ENCODE peak calls at places on chromosomes 2 and 18, in four cellular contexts. F is A549, U is IMR-90, X is HepG2. O is an unnamed sample.

GRCh38 chr2:239042551-239043320 is 194.9 kb downstream of the TWIST2 start:
- DNase-seq in F (no peak), U (no peak), X (no peak), O (no peak)

GRCh38 chr2:40859617-40860016 is 407.7 kb upstream of the SLC8A1 start:
- DNase-seq in F (no peak), U (no peak), X (no peak), O (no peak)

GRCh38 chr2:218228366-218229092 is 11.5 kb downstream of the ARPC2 start:
- DNase-seq in F (peak; percentile 20), X (no peak), U (peak; percentile 25), O (no peak)

GRCh38 chr18:42183746-42184145 is 228.7 kb downstream of the PIK3C3 start:
- DNase-seq in U (peak; percentile 61), F (peak; percentile 36), X (no peak), O (no peak)

GRCh38 chr2:33531345-33532059 is 55.1 kb downstream of the RASGRP3 start:
- DNase-seq in X (no peak), U (peak; percentile 69), F (no peak), O (no peak)

GRCh38 chr2:1865716-1866234 is 121.5 kb upstream of the PXDN start:
- DNase-seq in F (no peak), U (no peak), X (no peak), O (no peak)

GRCh38 chr2:191626497-191627151 is 51.3 kb upstream of the NABP1 start:
- DNase-seq in X (no peak), F (peak; percentile 12), U (peak; percentile 85), O (no peak)

GRCh38 chr2:174059875-174060226 is 94.7 kb upstream of the SP3 start:
- DNase-seq in U (peak; percentile 75), F (no peak), X (no peak), O (no peak)

GRCh38 chr2:127094509-127095366 is 12.2 kb downstream of the BIN1 start:
- DNase-seq in F (no peak), U (peak; percentile 33), X (no peak), O (no peak)

GRCh38 chr2:10141736-10142639 is 19.4 kb downstream of the RRM2 start:
- DNase-seq in X (no peak), F (peak; percentile 58), U (no peak), O (peak; percentile 29)

GRCh38 chr2:240825476-240825875 is 5.5 kb upstream of the KIF1A start:
- DNase-seq in U (no peak), X (no peak), F (no peak), O (no peak)

GRCh38 chr18:35974181-35974580 is 1.7 kb downstream of the RMP24 start:
- DNase-seq in X (no peak), F (no peak), U (no peak), O (no peak)

GRCh38 chr2:26008851-26009566 is 24.9 kb upstream of the RAB10 start:
- DNase-seq in U (peak; percentile 79), X (peak; percentile 48), F (peak; percentile 91), O (no peak)

GRCh38 chr2:215442392-215442787 is 6.5 kb upstream of the FN1 start:
- DNase-seq in X (no peak), U (no peak), F (no peak), O (no peak)

GRCh38 chr18:5106730-5107129 is 90.3 kb downstream of the AKAIN1 start:
- DNase-seq in U (no peak), F (peak; percentile 0), X (no peak), O (no peak)

GRCh38 chr2:159755788-159756187 is 42.2 kb downstream of the CD302 start:
- DNase-seq in U (peak; percentile 47), X (peak; percentile 51), F (peak; percentile 51), O (peak; percentile 54)

GRCh38 chr18:43192408-43192807 is 76.9 kb upstream of the RIT2 start:
- DNase-seq in F (no peak), X (no peak), U (no peak), O (no peak)

GRCh38 chr2:47043891-47044239 is 111.2 kb downstream of the STPG4 start:
- DNase-seq in U (no peak), F (no peak), X (no peak), O (no peak)

GRCh38 chr2:21774691-21775090 is 650.9 kb downstream of the TDRD15 start:
- DNase-seq in X (no peak), U (peak; percentile 20), F (no peak), O (no peak)

GRCh38 chr2:68920481-68921170 is 32.1 kb downstream of the GKN2 start:
- DNase-seq in U (no peak), X (peak; percentile 31), F (no peak), O (no peak)

GRCh38 chr18:76390452-76391035 is 104.5 kb downstream of the ZNF516 start:
- DNase-seq in U (no peak), X (no peak), F (no peak), O (no peak)

GRCh38 chr2:88350641-88351601 is 101.6 kb downstream of the FOXI3 start:
- DNase-seq in X (peak; percentile 27), F (peak; percentile 71), U (peak; percentile 12), O (peak; percentile 73)

GRCh38 chr2:46187112-46187618 is 110.0 kb upstream of the EPAS1 start:
- DNase-seq in F (no peak), X (peak; percentile 86), U (peak; percentile 71), O (no peak)

GRCh38 chr2:133953524-133953923 is 300.3 kb upstream of the MGAT5 start:
- DNase-seq in U (no peak), X (no peak), F (no peak), O (no peak)

GRCh38 chr2:221779614-221780067 is 207.5 kb upstream of the EPHA4 start:
- DNase-seq in F (peak; percentile 50), X (no peak), U (peak; percentile 81), O (no peak)

GRCh38 chr2:9145752-9146430 is 60.7 kb upstream of the ASAP2 start:
- DNase-seq in F (no peak), X (no peak), U (no peak), O (no peak)

GRCh38 chr2:8003462-8004075 is 678.3 kb upstream of the ID2 start:
- DNase-seq in U (peak; percentile 70), F (no peak), X (no peak), O (peak; percentile 17)

GRCh38 chr18:8801263-8801901 is 96.0 kb downstream of the MTCL1 start:
- DNase-seq in U (peak; percentile 98), X (no peak), F (peak; percentile 79), O (no peak)

GRCh38 chr2:20326163-20326780 is 24.4 kb downstream of the PUM2 start:
- DNase-seq in U (peak; percentile 68), X (peak; percentile 58), F (peak; percentile 66), O (peak; percentile 67)

GRCh38 chr2:165293439-165294420 is 54.5 kb downstream of the SCN2A start:
- DNase-seq in U (peak; percentile 87), X (peak; percentile 81), F (peak; percentile 85), O (peak; percentile 21)

GRCh38 chr2:46097714-46098480 is 199.3 kb upstream of the EPAS1 start:
- DNase-seq in F (peak; percentile 94), X (peak; percentile 40), U (peak; percentile 100), O (no peak)

GRCh38 chr2:121567957-121568409 is 37.3 kb downstream of the RNU4ATAC start:
- DNase-seq in F (no peak), X (peak; percentile 95), U (peak; percentile 62), O (no peak)

GRCh38 chr2:178280261-178280852 is 86.0 kb downstream of the OSBPL6 start:
- DNase-seq in U (peak; percentile 59), X (peak; percentile 53), F (peak; percentile 57), O (peak; percentile 72)

GRCh38 chr2:237097326-237097910 is 11.7 kb downstream of the COPS8 start:
- DNase-seq in X (no peak), F (no peak), U (no peak), O (no peak)

DNA sequence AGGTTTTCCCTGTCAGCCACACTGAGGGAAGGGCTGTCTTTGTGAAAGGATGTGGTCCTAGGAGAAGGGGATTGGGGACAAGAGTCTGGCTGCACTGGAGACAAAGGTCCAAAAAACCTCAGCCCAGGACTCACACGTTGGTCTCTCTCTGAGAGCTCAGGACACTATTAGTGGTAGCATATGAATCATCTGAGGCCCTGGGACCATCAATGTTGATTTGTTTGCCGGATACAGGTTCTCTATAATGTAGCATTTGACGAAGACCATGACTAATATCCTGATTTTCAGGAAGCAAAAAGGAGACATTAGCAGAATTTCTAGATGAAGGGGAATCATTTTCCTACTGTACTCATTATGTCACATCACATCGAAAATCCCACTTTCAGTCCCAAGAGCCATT is 22.2 kb upstream of the DNAH6 start:
- DNase-seq in F (peak; percentile 20), X (no peak), U (peak; percentile 78), O (no peak)
- TF ChIP-seq MAZ in F (no peak), X (no peak), U (no peak), O (no peak)

GRCh38 chr2:74817333-74817732 is 16.6 kb upstream of the HK2 start:
- DNase-seq in X (no peak), U (no peak), F (no peak), O (no peak)
- TF ChIP-seq MAZ in X (no peak), U (no peak), F (no peak), O (no peak)

GRCh38 chr18:2617974-2618373 is 37.6 kb upstream of the SMCHD1 start:
- DNase-seq in X (no peak), F (no peak), U (peak; percentile 27), O (no peak)
- TF ChIP-seq MAZ in X (no peak), F (no peak), U (no peak), O (no peak)

DNA sequence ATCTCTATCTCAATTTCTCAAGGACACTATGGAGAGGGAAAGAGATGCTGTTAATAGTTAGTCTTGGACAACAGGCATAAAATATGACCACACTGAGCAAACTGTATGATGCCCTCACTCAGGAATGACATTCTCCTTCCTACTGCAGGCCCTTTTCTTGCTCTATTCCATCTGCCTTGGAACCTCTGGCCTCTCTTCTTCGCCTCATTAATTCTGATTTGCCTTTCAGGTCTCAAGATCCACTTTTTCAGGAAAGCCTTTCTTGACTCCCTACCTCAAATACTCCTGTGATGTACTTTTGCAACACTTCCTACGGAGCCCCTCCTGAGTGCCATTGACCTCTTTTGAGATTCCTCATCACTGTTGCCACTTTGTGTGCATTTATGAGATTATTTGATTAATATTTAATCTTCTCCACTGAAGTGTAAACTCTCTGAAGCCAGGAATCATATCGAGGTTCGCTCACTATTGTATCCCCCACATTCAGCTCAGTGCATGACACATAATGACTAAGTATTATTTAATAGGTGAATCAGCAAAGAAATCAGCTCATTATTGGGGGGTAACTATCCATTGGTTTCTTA is 21.3 kb upstream of the SPP2 start:
- DNase-seq in F (peak; percentile 79), U (peak; percentile 13), X (no peak), O (no peak)
- TF ChIP-seq MAZ in F (no peak), U (no peak), X (no peak), O (no peak)

DNA sequence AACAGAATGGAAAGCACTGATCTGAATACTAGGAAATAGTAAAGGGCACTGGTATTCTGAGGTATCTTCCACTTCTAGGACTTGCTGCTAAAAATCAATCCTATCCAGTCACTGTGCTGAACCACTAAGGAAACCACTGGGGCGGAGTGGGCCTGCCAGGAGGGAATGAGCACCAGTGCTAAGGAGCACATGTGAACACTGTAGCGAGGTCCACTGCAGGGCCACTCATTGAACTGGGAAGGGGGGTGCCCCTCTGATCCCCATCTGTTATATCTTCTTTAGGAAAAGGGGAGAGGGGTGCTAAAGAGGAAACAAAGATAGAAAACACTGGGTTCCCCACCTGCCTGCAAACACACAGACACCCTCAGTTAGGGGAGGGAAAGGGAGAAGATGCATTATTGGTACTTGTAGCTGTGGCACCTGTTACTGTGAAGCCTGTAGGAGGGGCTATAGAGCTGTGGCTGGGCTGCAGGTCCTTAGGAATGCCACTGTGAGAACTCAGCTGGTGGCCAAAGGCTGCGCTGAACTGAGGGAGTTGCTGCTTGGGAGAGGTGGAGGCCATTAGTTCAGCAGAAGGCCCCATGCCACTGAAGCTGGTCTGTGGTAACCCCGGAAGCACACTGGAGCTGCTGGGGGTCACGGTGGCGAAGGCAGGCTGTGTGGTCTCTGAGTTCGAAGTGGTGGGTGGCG is 81.8 kb downstream of the INO80D start:
- DNase-seq in F (peak; percentile 55), X (peak; percentile 53), U (peak; percentile 18), O (peak; percentile 19)
- TF ChIP-seq MAZ in F (no peak), X (no peak), U (no peak), O (no peak)

GRCh38 chr2:42569116-42569711 is 782 bp downstream of the MTA3 start:
- DNase-seq in U (peak; percentile 12), X (peak; percentile 38), F (peak; percentile 29), O (peak; percentile 67)
- TF ChIP-seq MAZ in U (no peak), X (no peak), F (no peak), O (no peak)

O was measured in K562.